ENCODE peak calls at places on chromosomes 2 and 18, in eight cellular contexts. B is psoas muscle; S is CD8-positive, alpha-beta memory T cell; H is right lobe of liver; Q is AG04449; L is IMR-90; A is astrocyte of the cerebellum; T is transverse colon. J is an unnamed sample.

GRCh38 chr2:2827691-2828315 is 496.7 kb upstream of the MYT1L start:
- DNase-seq in B (no peak), S (no peak), H (no peak), Q (no peak), L (no peak), A (no peak), T (no peak), J (no peak)

GRCh38 chr2:164178835-164179470 is 442.3 kb downstream of the GRB14 start:
- DNase-seq in B (no peak), S (no peak), H (no peak), Q (no peak), L (peak), A (no peak), T (no peak), J (no peak)

GRCh38 chr18:23515911-23516546 is 12.7 kb downstream of the RMC1 start:
- DNase-seq in B (peak), S (peak), H (peak), Q (no peak), L (peak), A (peak), T (peak), J (peak)

GRCh38 chr2:182980115-182980514 is 58.1 kb downstream of the NCKAP1 start:
- DNase-seq in B (no peak), S (no peak), H (no peak), Q (no peak), L (peak), A (peak), T (no peak), J (no peak)

GRCh38 chr2:236896677-236897076 is 189.0 kb upstream of the COPS8 start:
- DNase-seq in B (no peak), S (no peak), H (no peak), Q (no peak), L (no peak), A (no peak), T (no peak), J (no peak)

GRCh38 chr18:78632111-78632541 is 347.5 kb upstream of the SALL3 start:
- DNase-seq in B (no peak), S (no peak), H (no peak), Q (no peak), L (peak), A (no peak), T (no peak), J (no peak)

GRCh38 chr2:231931481-231931915 is 5.3 kb upstream of the NPPC start:
- DNase-seq in B (peak), S (no peak), H (no peak), Q (no peak), L (no peak), A (no peak), T (no peak), J (no peak)

GRCh38 chr2:218010116-218010837 is 7.5 kb upstream of the TNS1 start:
- DNase-seq in B (peak), S (peak), H (peak), Q (no peak), L (peak), A (no peak), T (peak), J (no peak)

GRCh38 chr2:86477349-86477748 is 36.2 kb downstream of the KDM3A start:
- DNase-seq in B (no peak), S (no peak), H (no peak), Q (no peak), L (peak), A (no peak), T (no peak), J (no peak)

GRCh38 chr18:39211461-39211860 is 1645.9 kb upstream of the CELF4 start:
- DNase-seq in B (no peak), S (no peak), H (no peak), Q (no peak), L (no peak), A (no peak), T (no peak), J (no peak)

GRCh38 chr2:179218848-179219594 is 45.6 kb downstream of the SESTD1 start:
- DNase-seq in B (peak), S (no peak), H (peak), Q (peak), L (peak), A (peak), T (peak), J (peak)

GRCh38 chr2:42009657-42010580 is 37.9 kb upstream of the PKDCC start:
- DNase-seq in B (no peak), S (no peak), H (no peak), Q (no peak), L (peak), A (no peak), T (no peak), J (no peak)

GRCh38 chr2:217494572-217494971 is 508.2 kb downstream of the TNS1 start:
- DNase-seq in B (no peak), S (no peak), H (no peak), Q (no peak), L (no peak), A (no peak), T (no peak), J (no peak)

GRCh38 chr2:205712508-205712907 is 30.2 kb downstream of the NRP2 start:
- DNase-seq in B (no peak), S (no peak), H (no peak), Q (peak), L (peak), A (peak), T (no peak), J (no peak)

GRCh38 chr18:79567481-79568147 is 112.0 kb upstream of the CTDP1 start:
- DNase-seq in B (peak), S (no peak), H (peak), Q (peak), L (peak), A (peak), T (no peak), J (peak)

GRCh38 chr2:199896617-199897016 is 14.5 kb upstream of the C2orf69 start:
- DNase-seq in B (no peak), S (no peak), H (no peak), Q (no peak), L (no peak), A (no peak), T (no peak), J (no peak)

GRCh38 chr2:124165698-124166097 is 140.6 kb downstream of the CNTNAP5 start:
- DNase-seq in B (no peak), S (no peak), H (no peak), Q (no peak), L (no peak), A (no peak), T (no peak), J (no peak)
- H3K4me3 ChIP-seq in B (no peak), S (no peak), H (no peak), Q (no peak), L (no peak), A (no peak), T (no peak), J (no peak)

DNA sequence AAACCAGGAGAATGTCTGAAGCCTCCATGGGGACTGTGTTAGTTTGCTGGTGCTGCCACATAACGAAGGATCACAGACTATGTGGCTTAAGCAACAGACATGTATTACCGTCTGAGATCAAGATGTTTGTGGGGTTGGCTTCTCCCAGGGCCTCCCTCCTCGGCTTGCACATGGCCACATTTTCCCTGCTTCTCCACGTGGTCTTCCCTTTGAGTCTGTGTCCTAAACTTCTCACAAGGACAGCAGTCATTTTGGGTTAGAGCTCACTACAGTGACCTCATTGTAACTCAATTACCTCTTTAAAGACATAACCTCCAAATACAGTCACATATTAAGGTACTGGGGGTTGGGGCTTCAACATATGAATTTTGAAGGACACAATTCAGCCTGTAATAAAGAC is 44.6 kb upstream of the LPIN2 start:
- DNase-seq in B (no peak), S (no peak), H (no peak), Q (no peak), L (no peak), A (no peak), T (no peak), J (no peak)
- H3K4me3 ChIP-seq in B (no peak), S (no peak), H (no peak), Q (no peak), L (no peak), A (no peak), T (no peak), J (no peak)

GRCh38 chr18:69400976-69401474 is 337 bp downstream of the DOK6 start:
- DNase-seq in B (no peak), S (no peak), H (peak), Q (no peak), L (peak), A (no peak), T (peak), J (no peak)
- H3K4me3 ChIP-seq in B (peak), S (no peak), H (peak), Q (peak), L (peak), A (peak), T (peak), J (peak)

GRCh38 chr2:88545118-88545517 is 82.1 kb downstream of the EIF2AK3 start:
- DNase-seq in B (no peak), S (no peak), H (no peak), Q (no peak), L (peak), A (no peak), T (no peak), J (no peak)
- H3K4me3 ChIP-seq in B (no peak), S (no peak), H (no peak), Q (no peak), L (no peak), A (no peak), T (no peak), J (no peak)

GRCh38 chr2:19363474-19363778 is 5.0 kb upstream of the OSR1 start:
- DNase-seq in B (no peak), S (no peak), H (no peak), Q (no peak), L (no peak), A (no peak), T (no peak), J (no peak)
- H3K4me3 ChIP-seq in B (peak), S (peak), H (peak), Q (peak), L (peak), A (peak), T (peak), J (peak)

DNA sequence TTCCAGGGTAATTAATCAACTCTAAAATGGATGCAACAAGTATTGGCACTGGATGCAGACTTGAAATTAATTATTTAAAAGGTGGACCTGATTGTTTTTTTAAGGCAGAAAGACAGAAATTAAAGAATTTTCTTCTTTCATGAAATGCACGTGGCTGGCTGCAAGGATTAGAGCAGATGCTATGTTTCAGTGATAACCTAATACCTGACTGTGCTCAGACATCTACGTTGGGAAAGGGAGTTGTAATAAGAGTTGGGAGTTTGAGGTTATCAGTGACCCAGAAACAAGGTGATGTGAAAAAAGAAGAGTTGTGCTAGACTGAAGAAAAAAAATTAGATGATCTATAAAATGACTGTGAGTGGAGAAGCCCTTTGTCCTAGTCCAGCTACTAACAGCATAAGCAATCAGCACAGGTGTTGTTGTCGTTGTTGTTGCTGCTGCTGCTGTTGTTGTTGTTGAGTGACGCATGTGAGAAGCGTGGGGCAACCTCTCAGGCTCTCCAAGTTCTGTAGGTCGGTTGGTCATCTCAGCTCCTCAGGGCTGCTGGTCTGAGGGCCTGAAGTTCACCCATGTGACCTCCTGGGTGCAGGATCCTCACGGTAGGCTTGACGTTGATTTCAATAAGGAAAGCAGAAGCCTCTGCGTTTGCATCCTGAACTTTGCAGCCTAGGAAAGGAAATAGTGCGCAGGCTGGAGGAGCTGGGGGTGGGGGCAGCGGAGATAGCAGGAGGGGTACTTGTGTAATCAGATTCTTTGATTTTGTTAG is 7.6 kb downstream of the POU3F3 start:
- DNase-seq in B (no peak), S (no peak), H (no peak), Q (no peak), L (no peak), A (no peak), T (no peak), J (no peak)
- H3K4me3 ChIP-seq in B (peak), S (no peak), H (no peak), Q (no peak), L (no peak), A (peak), T (no peak), J (no peak)

GRCh38 chr2:129318581-129319421 is 660.7 kb upstream of the RAB6C start:
- DNase-seq in B (no peak), S (no peak), H (no peak), Q (no peak), L (no peak), A (no peak), T (no peak), J (no peak)
- H3K4me3 ChIP-seq in B (peak), S (no peak), H (no peak), Q (no peak), L (no peak), A (no peak), T (no peak), J (no peak)

GRCh38 chr18:2641638-2642037 is 13.9 kb upstream of the SMCHD1 start:
- DNase-seq in B (no peak), S (no peak), H (no peak), Q (no peak), L (peak), A (no peak), T (no peak), J (no peak)
- H3K4me3 ChIP-seq in B (peak), S (peak), H (no peak), Q (no peak), L (no peak), A (no peak), T (no peak), J (no peak)

GRCh38 chr2:176139621-176140020 is 10.1 kb downstream of the HOXD8 start:
- DNase-seq in B (no peak), S (no peak), H (no peak), Q (no peak), L (no peak), A (no peak), T (no peak), J (no peak)
- H3K4me3 ChIP-seq in B (peak), S (no peak), H (no peak), Q (peak), L (no peak), A (no peak), T (peak), J (no peak)

J was measured in AG04450.